ENCODE peak calls at places on chromosomes 6 and 20, in eight cellular contexts. One of them, this sample, is unnamed.

GRCh38 chr20:23165964-23166363 is 79.8 kb upstream of the CD93 start:
- DNase-seq in NCI-H146: no peak
- DNase-seq in stomach: no peak
- DNase-seq in activated T-helper 9 cell treated with anti-CD3 and anti-CD28 coated beads, Interleukin-2, amount 50 U/mL, for 16 hours: no peak
- DNase-seq in mesothelial cell of epicardium: peak; percentile 35
- DNase-seq in M059J: no peak
- DNase-seq in neural crest cell: no peak
- DNase-seq in brain pericyte: no peak
- DNase-seq in this sample: no peak

GRCh38 chr6:148550569-148550968 is 196.3 kb upstream of the UST start:
- DNase-seq in brain pericyte: no peak
- DNase-seq in neural crest cell: no peak
- DNase-seq in activated T-helper 9 cell treated with anti-CD3 and anti-CD28 coated beads, Interleukin-2, amount 50 U/mL, for 16 hours: no peak
- DNase-seq in stomach: no peak
- DNase-seq in M059J: no peak
- DNase-seq in NCI-H146: no peak
- DNase-seq in mesothelial cell of epicardium: no peak
- DNase-seq in this sample: no peak

GRCh38 chr20:51848346-51848745 is 46.0 kb upstream of the SALL4 start:
- DNase-seq in stomach: no peak
- DNase-seq in M059J: no peak
- DNase-seq in NCI-H146: no peak
- DNase-seq in activated T-helper 9 cell treated with anti-CD3 and anti-CD28 coated beads, Interleukin-2, amount 50 U/mL, for 16 hours: no peak
- DNase-seq in brain pericyte: no peak
- DNase-seq in neural crest cell: no peak
- DNase-seq in mesothelial cell of epicardium: no peak
- DNase-seq in this sample: no peak

GRCh38 chr6:149751239-149751638 is 1.7 kb downstream of the PCMT1 start:
- DNase-seq in M059J: no peak
- DNase-seq in NCI-H146: no peak
- DNase-seq in brain pericyte: no peak
- DNase-seq in activated T-helper 9 cell treated with anti-CD3 and anti-CD28 coated beads, Interleukin-2, amount 50 U/mL, for 16 hours: no peak
- DNase-seq in stomach: no peak
- DNase-seq in mesothelial cell of epicardium: no peak
- DNase-seq in neural crest cell: no peak
- DNase-seq in this sample: no peak

GRCh38 chr6:10542135-10542689 is 21.1 kb downstream of the GCNT2 start:
- DNase-seq in mesothelial cell of epicardium: no peak
- DNase-seq in M059J: no peak
- DNase-seq in neural crest cell: no peak
- DNase-seq in brain pericyte: no peak
- DNase-seq in activated T-helper 9 cell treated with anti-CD3 and anti-CD28 coated beads, Interleukin-2, amount 50 U/mL, for 16 hours: no peak
- DNase-seq in stomach: no peak
- DNase-seq in NCI-H146: no peak
- DNase-seq in this sample: no peak

GRCh38 chr6:159691133-159691962 is 1.7 kb downstream of the SOD2 start:
- DNase-seq in stomach: no peak
- DNase-seq in M059J: peak; percentile 80
- DNase-seq in neural crest cell: no peak
- DNase-seq in brain pericyte: peak; percentile 50
- DNase-seq in NCI-H146: peak; percentile 40
- DNase-seq in mesothelial cell of epicardium: no peak
- DNase-seq in activated T-helper 9 cell treated with anti-CD3 and anti-CD28 coated beads, Interleukin-2, amount 50 U/mL, for 16 hours: no peak
- DNase-seq in this sample: no peak

GRCh38 chr6:153489479-153489878 is 358.4 kb upstream of the RGS17 start:
- DNase-seq in mesothelial cell of epicardium: no peak
- DNase-seq in M059J: no peak
- DNase-seq in stomach: no peak
- DNase-seq in neural crest cell: no peak
- DNase-seq in brain pericyte: no peak
- DNase-seq in NCI-H146: no peak
- DNase-seq in activated T-helper 9 cell treated with anti-CD3 and anti-CD28 coated beads, Interleukin-2, amount 50 U/mL, for 16 hours: no peak
- DNase-seq in this sample: no peak

GRCh38 chr6:52304917-52305316 is 20.4 kb upstream of the MCM3 start:
- DNase-seq in neural crest cell: no peak
- DNase-seq in brain pericyte: no peak
- DNase-seq in activated T-helper 9 cell treated with anti-CD3 and anti-CD28 coated beads, Interleukin-2, amount 50 U/mL, for 16 hours: no peak
- DNase-seq in NCI-H146: no peak
- DNase-seq in stomach: no peak
- DNase-seq in mesothelial cell of epicardium: no peak
- DNase-seq in M059J: peak; percentile 27
- DNase-seq in this sample: no peak

GRCh38 chr6:118370722-118371121 is 177.4 kb upstream of the PLN start:
- DNase-seq in stomach: no peak
- DNase-seq in M059J: no peak
- DNase-seq in neural crest cell: no peak
- DNase-seq in NCI-H146: no peak
- DNase-seq in mesothelial cell of epicardium: no peak
- DNase-seq in brain pericyte: no peak
- DNase-seq in activated T-helper 9 cell treated with anti-CD3 and anti-CD28 coated beads, Interleukin-2, amount 50 U/mL, for 16 hours: no peak
- DNase-seq in this sample: no peak

GRCh38 chr6:22045261-22045912 is 251.4 kb downstream of the PRL start:
- DNase-seq in M059J: no peak
- DNase-seq in mesothelial cell of epicardium: no peak
- DNase-seq in activated T-helper 9 cell treated with anti-CD3 and anti-CD28 coated beads, Interleukin-2, amount 50 U/mL, for 16 hours: no peak
- DNase-seq in NCI-H146: no peak
- DNase-seq in brain pericyte: no peak
- DNase-seq in neural crest cell: no peak
- DNase-seq in stomach: no peak
- DNase-seq in this sample: no peak

GRCh38 chr6:3324262-3324942 is 65.7 kb downstream of the PSMG4 start:
- DNase-seq in mesothelial cell of epicardium: no peak
- DNase-seq in NCI-H146: no peak
- DNase-seq in neural crest cell: no peak
- DNase-seq in brain pericyte: no peak
- DNase-seq in activated T-helper 9 cell treated with anti-CD3 and anti-CD28 coated beads, Interleukin-2, amount 50 U/mL, for 16 hours: no peak
- DNase-seq in M059J: peak; percentile 91
- DNase-seq in stomach: no peak
- DNase-seq in this sample: no peak

GRCh38 chr6:104579464-104579863 is 280.3 kb downstream of the HACE1 start:
- DNase-seq in activated T-helper 9 cell treated with anti-CD3 and anti-CD28 coated beads, Interleukin-2, amount 50 U/mL, for 16 hours: no peak
- DNase-seq in NCI-H146: no peak
- DNase-seq in brain pericyte: no peak
- DNase-seq in mesothelial cell of epicardium: no peak
- DNase-seq in M059J: no peak
- DNase-seq in neural crest cell: no peak
- DNase-seq in stomach: no peak
- DNase-seq in this sample: no peak

GRCh38 chr6:126040826-126041225 is 54.5 kb downstream of the TRMT11 start:
- DNase-seq in NCI-H146: no peak
- DNase-seq in mesothelial cell of epicardium: no peak
- DNase-seq in neural crest cell: no peak
- DNase-seq in brain pericyte: peak; percentile 15
- DNase-seq in activated T-helper 9 cell treated with anti-CD3 and anti-CD28 coated beads, Interleukin-2, amount 50 U/mL, for 16 hours: no peak
- DNase-seq in M059J: peak; percentile 90
- DNase-seq in stomach: peak; percentile 53
- DNase-seq in this sample: no peak

GRCh38 chr6:138805431-138805830 is 9.5 kb downstream of the ECT2L start:
- DNase-seq in neural crest cell: no peak
- DNase-seq in mesothelial cell of epicardium: no peak
- DNase-seq in NCI-H146: no peak
- DNase-seq in stomach: no peak
- DNase-seq in activated T-helper 9 cell treated with anti-CD3 and anti-CD28 coated beads, Interleukin-2, amount 50 U/mL, for 16 hours: no peak
- DNase-seq in brain pericyte: no peak
- DNase-seq in M059J: no peak
- DNase-seq in this sample: no peak

This sample was measured in NCI-H187.